ENCODE peak calls at places on chromosome 7, in five cellular contexts. F is HFF-Myc, Q is fibroblast of mammary gland, Y is uterus, X is fibroblast of pulmonary artery. H is an unnamed sample.

GRCh38 chr7:128453836-128454804 is 1.6 kb upstream of the HILPDA start:
- DNase-seq in F (peak; percentile 16), Q (peak; percentile 96), Y (peak; percentile 92), X (peak; percentile 96), H (peak; percentile 94)

GRCh38 chr7:5077740-5078139 is 32.1 kb downstream of the RBAK start:
- DNase-seq in F (no peak), Q (no peak), Y (no peak), X (no peak), H (no peak)

GRCh38 chr7:11706666-11707605 is 125.1 kb downstream of the THSD7A start:
- DNase-seq in F (no peak), Q (peak; percentile 32), Y (no peak), X (no peak), H (no peak)

GRCh38 chr7:130135208-130136205 is 65.2 kb downstream of the KLHDC10 start:
- DNase-seq in F (no peak), Q (peak; percentile 12), Y (no peak), X (no peak), H (no peak)

GRCh38 chr7:91519241-91520200 is 255.3 kb downstream of the FZD1 start:
- DNase-seq in F (no peak), Q (peak; percentile 62), Y (no peak), X (peak; percentile 4), H (no peak)

GRCh38 chr7:132276986-132277716 is 299.1 kb downstream of the PLXNA4 start:
- DNase-seq in F (peak; percentile 31), Q (peak; percentile 73), Y (no peak), X (no peak), H (peak; percentile 72)

GRCh38 chr7:134995239-134996096 is 9.2 kb downstream of the AGBL3 start:
- DNase-seq in F (no peak), Q (no peak), Y (no peak), X (no peak), H (no peak)

GRCh38 chr7:7426686-7427085 is 109.0 kb downstream of the COL28A1 start:
- DNase-seq in F (no peak), Q (peak; percentile 26), Y (no peak), X (no peak), H (no peak)

GRCh38 chr7:101258243-101258731 is 13.4 kb upstream of the FIS1 start:
- DNase-seq in F (no peak), Q (peak; percentile 43), Y (no peak), X (no peak), H (no peak)

GRCh38 chr7:155870334-155871180 is 58.3 kb upstream of the SHH start:
- DNase-seq in F (no peak), Q (no peak), Y (no peak), X (no peak), H (no peak)

GRCh38 chr7:73770002-73770859 is at the start of gene CLDN3:
- DNase-seq in F (no peak), Q (no peak), Y (no peak), X (no peak), H (peak; percentile 23)

GRCh38 chr7:50151661-50152060 is 58.6 kb upstream of the ZPBP start:
- DNase-seq in F (no peak), Q (no peak), Y (no peak), X (no peak), H (no peak)

GRCh38 chr7:102287465-102288146 is 938 bp downstream of the SH2B2 start:
- DNase-seq in F (no peak), Q (no peak), Y (peak; percentile 44), X (no peak), H (no peak)

GRCh38 chr7:332020-332517 is 42.1 kb downstream of the FOXL3 start:
- DNase-seq in F (no peak), Q (no peak), Y (no peak), X (no peak), H (no peak)

GRCh38 chr7:151191544-151191943 is 4.5 kb upstream of the ASB10 start:
- DNase-seq in F (no peak), Q (no peak), Y (no peak), X (no peak), H (no peak)
- H3K4me3 ChIP-seq in F (no peak overlapping the region), Q (no peak overlapping the region), Y (no peak overlapping the region), X (no peak overlapping the region), H (no peak overlapping the region)

GRCh38 chr7:23299770-23300300 is 696 bp downstream of the MALSU1 start:
- DNase-seq in F (no peak), Q (no peak), Y (no peak), X (peak; percentile 23), H (no peak)
- H3K4me3 ChIP-seq in F (peak overlapping the region; percentile 97), Q (peak overlapping the region; percentile 97), Y (peak overlapping the region; percentile 95), X (peak overlapping the region; percentile 70), H (peak overlapping the region; percentile 89)

GRCh38 chr7:29193316-29194205 is 1.0 kb upstream of the CHN2 start:
- DNase-seq in F (no peak), Q (no peak), Y (no peak), X (no peak), H (no peak)

GRCh38 chr7:29189743-29190201 is 4.8 kb upstream of the CHN2 start:
- DNase-seq in F (no peak), Q (peak; percentile 25), Y (peak; percentile 25), X (peak; percentile 49), H (peak; percentile 69)

GRCh38 chr7:29192284-29192683 is 2.3 kb upstream of the CHN2 start:
- DNase-seq in F (no peak), Q (no peak), Y (no peak), X (no peak), H (no peak)

GRCh38 chr7:29192811-29193210 is 1.8 kb upstream of the CHN2 start:
- DNase-seq in F (no peak), Q (no peak), Y (no peak), X (no peak), H (no peak)

DNA sequence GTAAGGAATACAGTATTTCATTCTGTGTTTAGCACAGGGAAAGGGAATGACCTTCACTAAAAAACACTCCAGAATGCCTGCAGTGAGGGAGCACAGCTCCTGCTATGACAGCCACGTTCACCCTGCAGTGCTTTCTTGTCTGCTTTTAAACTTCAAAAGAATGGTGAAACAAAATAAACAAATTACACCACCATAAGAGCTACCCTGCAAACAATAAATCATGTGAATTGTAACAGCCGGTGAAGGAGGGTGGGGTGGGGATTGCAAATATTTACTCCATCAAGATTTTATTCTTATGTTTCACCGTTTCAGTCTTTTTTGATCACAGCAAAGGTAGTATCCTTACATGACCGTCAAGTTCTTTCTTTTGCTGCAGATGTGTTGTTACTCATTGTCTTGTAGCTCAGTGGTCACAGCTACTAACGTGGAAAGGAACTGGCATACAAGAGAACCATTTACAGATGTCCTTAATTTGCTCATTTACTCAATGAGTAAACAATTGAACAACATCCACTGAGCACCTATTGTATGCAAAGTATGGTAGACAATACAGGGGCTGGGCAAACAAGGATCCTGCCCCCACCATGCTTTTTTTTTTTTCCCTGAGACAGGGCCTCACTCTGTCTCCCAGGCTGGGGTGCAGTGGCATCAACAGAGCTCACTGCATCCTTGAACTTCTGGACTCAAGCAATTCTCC is 4.1 kb upstream of the CHN2 start:
- DNase-seq in F (no peak), Q (no peak), Y (no peak), X (no peak), H (no peak)
- H3K4me3 ChIP-seq in F (no peak overlapping the region), Q (no peak overlapping the region), Y (no peak overlapping the region), X (no peak overlapping the region), H (no peak overlapping the region)

GRCh38 chr7:114085592-114086490 is 167.0 kb upstream of the PPP1R3A start:
- DNase-seq in F (no peak), Q (peak; percentile 82), Y (peak; percentile 90), X (peak; percentile 74), H (peak; percentile 33)
- H3K4me3 ChIP-seq in F (peak overlapping the region; percentile 64), Q (peak overlapping the region; percentile 77), Y (peak overlapping the region; percentile 59), X (peak overlapping the region; percentile 65), H (peak overlapping the region; percentile 46)

GRCh38 chr7:17368856-17369520 is 70.5 kb downstream of the AHR start:
- DNase-seq in F (no peak), Q (peak; percentile 8), Y (no peak), X (no peak), H (no peak)
- H3K4me3 ChIP-seq in F (no peak overlapping the region), Q (no peak overlapping the region), Y (no peak overlapping the region), X (no peak overlapping the region), H (no peak overlapping the region)

DNA sequence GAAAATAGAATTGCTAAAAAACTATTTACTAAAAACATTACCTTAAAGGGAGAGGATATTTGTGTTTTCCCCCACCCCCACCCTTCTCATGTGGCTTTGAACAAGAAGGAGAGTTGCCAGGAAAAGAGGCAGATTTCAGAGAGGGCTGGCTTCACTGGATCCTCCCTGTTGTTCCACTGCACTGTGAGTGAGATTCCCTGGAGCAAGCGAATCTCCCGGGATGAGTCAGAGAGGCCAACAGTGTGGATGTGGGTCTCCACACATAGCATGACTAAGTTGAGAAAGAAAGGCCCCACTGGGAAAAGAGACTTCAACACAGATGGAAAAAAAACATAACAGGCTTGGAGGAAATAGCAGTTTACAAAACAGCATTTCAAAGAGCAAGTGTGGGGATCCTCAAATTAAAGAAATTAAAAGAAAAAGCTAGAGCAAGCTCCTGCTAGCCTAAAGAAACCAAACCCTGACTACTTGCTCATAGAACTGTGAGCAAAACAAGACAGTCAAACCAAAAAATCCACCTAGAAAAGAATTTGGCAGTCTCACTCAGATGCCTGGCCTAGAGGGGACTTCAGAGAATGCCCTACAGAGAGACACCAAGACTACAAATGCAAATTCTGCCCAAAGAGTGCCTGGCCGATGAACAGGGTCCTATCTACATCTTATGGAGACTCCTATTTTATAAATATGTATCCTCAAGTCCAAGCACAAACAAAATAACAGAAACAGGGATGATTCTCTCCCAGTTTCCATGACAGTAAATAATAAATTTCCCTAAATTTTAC is 3.4 kb downstream of the CAV1 start:
- DNase-seq in F (peak; percentile 72), Q (peak; percentile 99), Y (peak; percentile 79), X (peak; percentile 96), H (no peak)
- H3K4me3 ChIP-seq in F (peak overlapping the region; percentile 96), Q (peak overlapping the region; percentile 93), Y (peak overlapping the region; percentile 62), X (peak overlapping the region; percentile 78), H (no peak overlapping the region)

GRCh38 chr7:48091506-48092433 is 2.7 kb downstream of the UPP1 start:
- DNase-seq in F (no peak), Q (peak; percentile 57), Y (no peak), X (no peak), H (no peak)
- H3K4me3 ChIP-seq in F (no peak overlapping the region), Q (no peak overlapping the region), Y (no peak overlapping the region), X (no peak overlapping the region), H (no peak overlapping the region)